ENCODE peak calls at places on chromosomes 6 and 20, in eight cellular contexts. One of them, this sample, is unnamed. For H3K4me1, the result is how much of the 10 kb centered on the place peaks cover.

GRCh38 chr6:134622382-134623173 is 304.7 kb upstream of the SGK1 start:
- DNase-seq in neural progenitor cell: peak
- DNase-seq in heart right ventricle: no peak
- DNase-seq in tibial nerve: no peak
- DNase-seq in fibroblast of lung: no peak
- DNase-seq in endothelial cell of umbilical vein: no peak
- DNase-seq in H9: no peak
- DNase-seq in A549: no peak
- DNase-seq in this sample: peak

GRCh38 chr6:127902933-127903332 is 2.1 kb upstream of the THEMIS start:
- DNase-seq in tibial nerve: no peak
- DNase-seq in neural progenitor cell: no peak
- DNase-seq in A549: no peak
- DNase-seq in fibroblast of lung: no peak
- DNase-seq in heart right ventricle: no peak
- DNase-seq in H9: no peak
- DNase-seq in endothelial cell of umbilical vein: no peak
- DNase-seq in this sample: no peak

GRCh38 chr6:64250126-64250525 is 614.5 kb downstream of the PHF3 start:
- DNase-seq in tibial nerve: no peak
- DNase-seq in A549: peak
- DNase-seq in fibroblast of lung: peak
- DNase-seq in heart right ventricle: no peak
- DNase-seq in H9: no peak
- DNase-seq in neural progenitor cell: no peak
- DNase-seq in endothelial cell of umbilical vein: no peak
- DNase-seq in this sample: no peak

GRCh38 chr6:170262481-170263088 is 28.3 kb downstream of the DLL1 start:
- DNase-seq in fibroblast of lung: no peak
- DNase-seq in neural progenitor cell: no peak
- DNase-seq in A549: no peak
- DNase-seq in tibial nerve: no peak
- DNase-seq in heart right ventricle: no peak
- DNase-seq in H9: no peak
- DNase-seq in endothelial cell of umbilical vein: no peak
- DNase-seq in this sample: no peak

GRCh38 chr20:24770628-24771556 is 178.2 kb upstream of the CST7 start:
- DNase-seq in neural progenitor cell: no peak
- DNase-seq in H9: peak
- DNase-seq in heart right ventricle: no peak
- DNase-seq in A549: no peak
- DNase-seq in fibroblast of lung: no peak
- DNase-seq in endothelial cell of umbilical vein: no peak
- DNase-seq in tibial nerve: no peak
- DNase-seq in this sample: no peak

GRCh38 chr20:12847862-12848261 is 160.9 kb upstream of the SPTLC3 start:
- DNase-seq in tibial nerve: no peak
- DNase-seq in heart right ventricle: no peak
- DNase-seq in endothelial cell of umbilical vein: no peak
- DNase-seq in neural progenitor cell: peak
- DNase-seq in A549: no peak
- DNase-seq in H9: no peak
- DNase-seq in fibroblast of lung: no peak
- DNase-seq in this sample: peak

GRCh38 chr6:142796571-142796970 is 148.4 kb downstream of the HIVEP2 start:
- DNase-seq in tibial nerve: no peak
- DNase-seq in endothelial cell of umbilical vein: no peak
- DNase-seq in fibroblast of lung: peak
- DNase-seq in neural progenitor cell: no peak
- DNase-seq in A549: no peak
- DNase-seq in heart right ventricle: no peak
- DNase-seq in H9: no peak
- DNase-seq in this sample: no peak

GRCh38 chr6:144951730-144952437 is 666.7 kb downstream of the UTRN start:
- DNase-seq in tibial nerve: no peak
- DNase-seq in neural progenitor cell: no peak
- DNase-seq in A549: no peak
- DNase-seq in endothelial cell of umbilical vein: no peak
- DNase-seq in fibroblast of lung: no peak
- DNase-seq in heart right ventricle: no peak
- DNase-seq in H9: no peak
- DNase-seq in this sample: no peak

GRCh38 chr6:147170269-147170668 is 33.9 kb upstream of the STXBP5 start:
- DNase-seq in tibial nerve: no peak
- DNase-seq in A549: no peak
- DNase-seq in endothelial cell of umbilical vein: no peak
- DNase-seq in neural progenitor cell: no peak
- DNase-seq in heart right ventricle: no peak
- DNase-seq in fibroblast of lung: peak
- DNase-seq in H9: no peak
- DNase-seq in this sample: peak

GRCh38 chr6:11685411-11686093 is 93.1 kb downstream of the ADTRP start:
- DNase-seq in neural progenitor cell: no peak
- DNase-seq in H9: no peak
- DNase-seq in fibroblast of lung: no peak
- DNase-seq in endothelial cell of umbilical vein: no peak
- DNase-seq in A549: peak
- DNase-seq in heart right ventricle: no peak
- DNase-seq in tibial nerve: no peak
- DNase-seq in this sample: peak

GRCh38 chr6:26217714-26218075 is 130.5 kb downstream of the HFE start:
- DNase-seq in H9: peak
- DNase-seq in neural progenitor cell: peak
- DNase-seq in tibial nerve: no peak
- DNase-seq in fibroblast of lung: peak
- DNase-seq in endothelial cell of umbilical vein: no peak
- DNase-seq in heart right ventricle: no peak
- DNase-seq in A549: no peak
- DNase-seq in this sample: no peak

GRCh38 chr6:26216886-26217713 is 129.9 kb downstream of the HFE start:
- DNase-seq in H9: peak
- DNase-seq in neural progenitor cell: peak
- DNase-seq in A549: no peak
- DNase-seq in endothelial cell of umbilical vein: peak
- DNase-seq in fibroblast of lung: peak
- DNase-seq in tibial nerve: peak
- DNase-seq in heart right ventricle: peak
- DNase-seq in this sample: no peak

GRCh38 chr6:26214826-26215199 is 127.6 kb downstream of the HFE start:
- DNase-seq in fibroblast of lung: no peak
- DNase-seq in heart right ventricle: no peak
- DNase-seq in neural progenitor cell: no peak
- DNase-seq in H9: no peak
- DNase-seq in tibial nerve: no peak
- DNase-seq in endothelial cell of umbilical vein: no peak
- DNase-seq in A549: no peak
- DNase-seq in this sample: peak

GRCh38 chr6:26215200-26216014 is 128.2 kb downstream of the HFE start:
- DNase-seq in tibial nerve: no peak
- DNase-seq in A549: no peak
- DNase-seq in endothelial cell of umbilical vein: peak
- DNase-seq in fibroblast of lung: peak
- DNase-seq in neural progenitor cell: peak
- DNase-seq in H9: no peak
- DNase-seq in heart right ventricle: no peak
- DNase-seq in this sample: no peak

DNA sequence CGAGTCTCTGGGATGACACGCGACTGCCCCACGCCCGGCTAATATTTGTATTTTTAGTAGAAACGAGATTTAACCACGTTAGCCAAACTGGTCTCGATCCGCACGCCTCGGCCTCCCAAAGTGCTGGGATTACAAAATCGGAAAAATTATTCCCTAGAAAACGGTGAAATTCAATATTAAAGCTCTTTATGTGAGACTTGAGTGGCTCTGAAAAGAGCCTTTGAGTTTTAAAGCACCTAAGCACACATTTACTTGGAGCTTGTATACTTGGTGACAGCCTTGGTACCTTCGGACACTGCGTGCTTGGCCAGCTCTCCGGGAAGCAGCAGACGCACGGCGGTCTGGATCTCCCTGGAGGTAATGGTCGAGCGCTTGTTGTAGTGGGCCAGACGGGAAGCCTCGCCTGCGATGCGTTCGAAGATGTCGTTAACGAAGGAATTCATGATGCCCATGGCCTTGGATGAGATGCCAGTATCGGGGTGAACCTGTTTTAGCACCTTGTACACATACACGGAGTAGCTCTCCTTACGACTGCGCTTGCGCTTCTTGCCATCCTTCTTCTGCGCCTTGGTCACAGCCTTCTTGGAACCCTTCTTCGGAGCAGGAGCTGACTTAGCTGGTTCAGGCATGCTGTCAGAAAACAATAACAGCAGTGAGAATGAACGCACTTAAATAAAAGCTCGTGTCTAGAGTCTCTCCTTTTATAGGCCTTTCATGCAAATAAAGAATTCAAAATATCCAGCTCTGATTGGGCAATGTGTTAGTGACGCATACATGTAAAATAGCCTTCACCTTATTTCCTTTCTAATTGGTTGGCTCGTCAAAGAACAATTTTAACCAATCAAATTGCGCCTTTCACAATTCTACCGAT is 129.0 kb downstream of the HFE start:
- DNase-seq in A549: no peak
- DNase-seq in fibroblast of lung: peak
- DNase-seq in endothelial cell of umbilical vein: peak
- DNase-seq in H9: peak
- DNase-seq in tibial nerve: peak
- DNase-seq in heart right ventricle: no peak
- DNase-seq in neural progenitor cell: peak
- DNase-seq in this sample: peak
- H3K27ac ChIP-seq in A549: no peak
- H3K27ac ChIP-seq in fibroblast of lung: peak
- H3K27ac ChIP-seq in endothelial cell of umbilical vein: peak
- H3K27ac ChIP-seq in H9: peak
- H3K27ac ChIP-seq in tibial nerve: peak
- H3K27ac ChIP-seq in heart right ventricle: peak
- H3K27ac ChIP-seq in neural progenitor cell: peak
- H3K27ac ChIP-seq in this sample: peak

GRCh38 chr6:157898169-157898568 is 75.1 kb downstream of the SNX9 start:
- DNase-seq in neural progenitor cell: peak
- DNase-seq in tibial nerve: no peak
- DNase-seq in heart right ventricle: no peak
- DNase-seq in endothelial cell of umbilical vein: peak
- DNase-seq in H9: no peak
- DNase-seq in A549: no peak
- DNase-seq in fibroblast of lung: no peak
- DNase-seq in this sample: no peak
- TF ChIP-seq CTCF in neural progenitor cell: peak
- TF ChIP-seq CTCF in tibial nerve: no peak
- TF ChIP-seq CTCF in heart right ventricle: peak
- TF ChIP-seq CTCF in endothelial cell of umbilical vein: peak
- TF ChIP-seq CTCF in H9: peak
- TF ChIP-seq CTCF in A549: no peak
- TF ChIP-seq CTCF in fibroblast of lung: no peak
- TF ChIP-seq CTCF in this sample: peak

DNA sequence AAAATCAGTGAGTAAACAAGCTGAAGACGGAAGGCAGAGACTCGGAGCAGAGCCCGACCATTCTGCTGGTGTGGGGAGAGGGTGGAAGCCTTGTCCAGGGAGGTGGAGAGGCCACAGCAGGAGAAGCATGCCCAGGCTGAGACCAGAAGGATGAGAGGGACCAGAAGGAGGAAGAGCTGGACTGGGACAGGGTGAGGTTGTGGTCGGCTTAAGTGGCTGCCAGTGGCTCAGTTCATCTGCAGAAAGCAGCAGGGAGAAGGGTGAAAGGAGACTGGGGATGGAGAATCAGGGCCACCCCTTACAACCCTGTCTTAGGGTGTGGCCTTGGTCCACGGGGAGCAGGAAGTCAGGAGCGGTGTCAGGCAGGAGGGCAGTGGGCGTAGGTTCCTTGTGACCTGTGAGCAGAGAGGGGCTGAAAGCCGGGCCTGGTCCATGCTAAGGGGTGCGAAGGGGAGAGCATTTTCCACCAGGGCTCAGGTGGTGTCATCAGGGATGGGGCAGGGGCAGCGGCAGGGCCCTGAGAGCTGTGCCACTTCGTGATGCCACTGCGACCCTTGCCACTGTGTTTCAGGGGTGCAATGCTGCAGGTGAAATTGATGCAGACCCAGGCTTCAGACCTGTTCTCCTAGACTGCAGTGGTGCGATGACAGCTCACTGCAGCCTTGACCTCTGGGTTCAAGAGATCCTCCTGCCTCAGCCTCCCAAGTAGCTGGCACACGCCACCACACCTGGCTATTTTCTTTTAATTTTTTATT is 81.1 kb downstream of the TTLL2 start:
- DNase-seq in endothelial cell of umbilical vein: no peak
- DNase-seq in heart right ventricle: no peak
- DNase-seq in H9: no peak
- DNase-seq in tibial nerve: no peak
- DNase-seq in neural progenitor cell: no peak
- DNase-seq in A549: no peak
- DNase-seq in fibroblast of lung: no peak
- DNase-seq in this sample: no peak
- H3K4me1 ChIP-seq in endothelial cell of umbilical vein: under half
- H3K4me1 ChIP-seq in heart right ventricle: under half
- H3K4me1 ChIP-seq in H9: under half
- H3K4me1 ChIP-seq in tibial nerve: under half
- H3K4me1 ChIP-seq in neural progenitor cell: under half
- H3K4me1 ChIP-seq in A549: under half
- H3K4me1 ChIP-seq in fibroblast of lung: under half
- H3K4me1 ChIP-seq in this sample: under half

GRCh38 chr6:151403919-151404308 is 12.6 kb upstream of the ZBTB2 start:
- DNase-seq in H9: no peak
- DNase-seq in tibial nerve: no peak
- DNase-seq in neural progenitor cell: no peak
- DNase-seq in A549: no peak
- DNase-seq in heart right ventricle: no peak
- DNase-seq in endothelial cell of umbilical vein: no peak
- DNase-seq in fibroblast of lung: no peak
- DNase-seq in this sample: no peak

GRCh38 chr6:151400473-151400872 is 9.1 kb upstream of the ZBTB2 start:
- DNase-seq in fibroblast of lung: no peak
- DNase-seq in tibial nerve: no peak
- DNase-seq in heart right ventricle: no peak
- DNase-seq in A549: no peak
- DNase-seq in neural progenitor cell: no peak
- DNase-seq in endothelial cell of umbilical vein: no peak
- DNase-seq in H9: no peak
- DNase-seq in this sample: peak

GRCh38 chr6:151402228-151402627 is 10.9 kb upstream of the ZBTB2 start:
- DNase-seq in H9: no peak
- DNase-seq in fibroblast of lung: no peak
- DNase-seq in tibial nerve: no peak
- DNase-seq in A549: no peak
- DNase-seq in endothelial cell of umbilical vein: no peak
- DNase-seq in neural progenitor cell: no peak
- DNase-seq in heart right ventricle: no peak
- DNase-seq in this sample: no peak

GRCh38 chr6:151399679-151400078 is 8.3 kb upstream of the ZBTB2 start:
- DNase-seq in endothelial cell of umbilical vein: no peak
- DNase-seq in neural progenitor cell: no peak
- DNase-seq in H9: no peak
- DNase-seq in heart right ventricle: no peak
- DNase-seq in tibial nerve: no peak
- DNase-seq in fibroblast of lung: no peak
- DNase-seq in A549: no peak
- DNase-seq in this sample: peak
- H3K27ac ChIP-seq in endothelial cell of umbilical vein: no peak
- H3K27ac ChIP-seq in neural progenitor cell: no peak
- H3K27ac ChIP-seq in H9: no peak
- H3K27ac ChIP-seq in heart right ventricle: no peak
- H3K27ac ChIP-seq in tibial nerve: no peak
- H3K27ac ChIP-seq in fibroblast of lung: no peak
- H3K27ac ChIP-seq in A549: no peak
- H3K27ac ChIP-seq in this sample: no peak

This sample was measured in foreskin keratinocyte.